ENCODE peak calls at places on chromosome 4, in nine cellular contexts. D is erythroblast, V is transverse colon, S is uterus, W is endothelial cell of umbilical vein, K is A549, P is Peyer's patch, A is heart left ventricle, H is spleen. T is an unnamed sample.
A peak's percentile ranks its signal among the peaks of the same experiment; 100 is the strongest.

GRCh38 chr4:48665555-48666186 is 114.4 kb downstream of the FRYL start:
- DNase-seq in D (no peak), V (no peak), S (no peak), W (no peak), K (no peak), P (no peak), A (no peak), H (no peak), T (no peak)

GRCh38 chr4:47213971-47214370 is 182.6 kb downstream of the GABRB1 start:
- DNase-seq in D (no peak), V (no peak), S (no peak), W (no peak), K (no peak), P (no peak), A (no peak), H (no peak), T (no peak)

GRCh38 chr4:2817701-2818350 is 24.9 kb downstream of the SH3BP2 start:
- DNase-seq in D (no peak), V (peak; percentile 66), S (no peak), W (peak; percentile 22), K (no peak), P (no peak), A (no peak), H (peak; percentile 85), T (peak; percentile 76)

GRCh38 chr4:29309050-29309449 is 1411.1 kb upstream of the PCDH7 start:
- DNase-seq in D (no peak), V (no peak), S (no peak), W (peak; percentile 70), K (no peak), P (no peak), A (no peak), H (no peak), T (no peak)

GRCh38 chr4:112747035-112747434 is 110.1 kb downstream of the LARP7 start:
- DNase-seq in D (no peak), V (no peak), S (no peak), W (no peak), K (no peak), P (no peak), A (no peak), H (no peak), T (no peak)

GRCh38 chr4:37885496-37885895 is 5.4 kb upstream of the TBC1D1 start:
- DNase-seq in D (peak; percentile 3), V (peak; percentile 42), S (peak; percentile 77), W (no peak), K (no peak), P (no peak), A (peak; percentile 52), H (no peak), T (no peak)

GRCh38 chr4:68271851-68272756 is 26.6 kb upstream of the TMPRSS11B start:
- DNase-seq in D (peak; percentile 34), V (no peak), S (no peak), W (peak; percentile 73), K (peak; percentile 51), P (no peak), A (no peak), H (no peak), T (no peak)

GRCh38 chr4:24912252-24913098 is at the start of gene CCDC149:
- DNase-seq in D (no peak), V (peak; percentile 78), S (peak; percentile 68), W (peak; percentile 43), K (peak; percentile 72), P (no peak), A (peak; percentile 77), H (peak; percentile 80), T (peak; percentile 95)

GRCh38 chr4:185179488-185179887 is 24.3 kb downstream of the CFAP97 start:
- DNase-seq in D (no peak), V (no peak), S (no peak), W (no peak), K (no peak), P (no peak), A (no peak), H (no peak), T (no peak)

GRCh38 chr4:119587796-119588195 is 40.8 kb downstream of the PDE5A start:
- DNase-seq in D (no peak), V (no peak), S (no peak), W (no peak), K (no peak), P (no peak), A (no peak), H (no peak), T (no peak)

GRCh38 chr4:138114434-138114833 is 127.7 kb downstream of the SLC7A11 start:
- DNase-seq in D (no peak), V (no peak), S (no peak), W (peak; percentile 36), K (no peak), P (no peak), A (no peak), H (no peak), T (no peak)

GRCh38 chr4:77022581-77023133 is 53.1 kb downstream of the CCNI start:
- DNase-seq in D (no peak), V (no peak), S (no peak), W (peak; percentile 76), K (no peak), P (no peak), A (no peak), H (no peak), T (no peak)

GRCh38 chr4:166657261-166657660 is 577.0 kb downstream of the SPOCK3 start:
- DNase-seq in D (no peak), V (no peak), S (no peak), W (no peak), K (no peak), P (no peak), A (no peak), H (no peak), T (no peak)

GRCh38 chr4:55854132-55854531 is 684 bp downstream of the EXOC1 start:
- DNase-seq in D (peak; percentile 38), V (no peak), S (no peak), W (peak; percentile 23), K (no peak), P (no peak), A (no peak), H (no peak), T (no peak)

GRCh38 chr4:155952546-155952945 is 1.1 kb downstream of the CTSO start:
- DNase-seq in D (no peak), V (no peak), S (no peak), W (peak; percentile 51), K (no peak), P (no peak), A (no peak), H (no peak), T (no peak)

GRCh38 chr4:155954118-155954503 is 445 bp upstream of the CTSO start:
- DNase-seq in D (no peak), V (peak; percentile 12), S (no peak), W (no peak), K (no peak), P (no peak), A (no peak), H (peak; percentile 72), T (peak; percentile 14)

GRCh38 chr4:155950461-155950860 is 3.2 kb downstream of the CTSO start:
- DNase-seq in D (no peak), V (no peak), S (no peak), W (no peak), K (no peak), P (no peak), A (no peak), H (no peak), T (no peak)

GRCh38 chr4:155954939-155955338 is 1.3 kb upstream of the CTSO start:
- DNase-seq in D (no peak), V (no peak), S (no peak), W (no peak), K (no peak), P (no peak), A (no peak), H (no peak), T (no peak)

GRCh38 chr4:155953151-155954117 is at the start of gene CTSO:
- DNase-seq in D (peak; percentile 66), V (peak; percentile 75), S (peak; percentile 79), W (peak; percentile 88), K (peak; percentile 67), P (peak; percentile 69), A (peak; percentile 86), H (peak; percentile 94), T (peak; percentile 70)
- TF ChIP-seq POLR2A in D (peak; percentile 55), V (peak; percentile 57), S (peak; percentile 2), W (peak; percentile 83), K (peak; percentile 40), P (no peak), A (no peak), H (no peak), T (peak; percentile 71)

GRCh38 chr4:91840359-91840758 is 463.4 kb upstream of the GRID2 start:
- DNase-seq in D (no peak), V (no peak), S (no peak), W (no peak), K (no peak), P (no peak), A (no peak), H (no peak), T (no peak)
- TF ChIP-seq POLR2A in D (no peak), V (no peak), S (no peak), W (no peak), K (no peak), P (no peak), A (no peak), H (no peak), T (no peak)

DNA sequence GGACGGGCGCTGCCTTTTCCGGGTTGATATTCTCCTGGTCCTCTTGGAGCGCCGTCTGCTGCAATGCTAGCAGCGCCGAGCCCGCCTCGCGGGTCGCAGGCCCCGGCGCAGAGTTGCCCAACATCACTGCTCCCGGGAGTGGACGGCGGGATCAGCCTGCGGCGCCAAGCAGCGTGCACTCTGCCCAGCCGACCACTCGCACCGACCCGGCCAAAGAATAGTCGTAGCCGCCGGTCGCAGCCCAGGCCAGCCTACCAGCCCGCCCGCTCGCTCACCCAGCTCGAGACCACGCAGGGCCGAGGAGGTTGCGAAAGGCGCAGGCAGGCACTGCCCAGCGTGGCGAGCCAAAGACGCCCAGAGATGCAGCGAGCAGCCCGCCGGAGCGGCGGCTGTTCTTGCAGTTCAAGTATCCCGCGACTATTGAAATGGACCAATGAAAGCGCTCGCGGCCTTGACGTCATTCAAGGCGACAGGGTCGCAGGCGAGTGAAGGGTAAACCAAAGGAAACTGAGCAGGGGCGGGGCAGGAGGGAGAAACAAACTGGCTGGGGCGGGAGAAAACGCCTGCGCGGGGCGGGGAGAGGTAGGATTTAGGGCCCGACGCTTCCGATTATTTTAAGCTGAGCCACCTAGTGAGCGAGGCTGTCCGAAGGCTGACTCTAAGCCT is at the start of gene CCNA2:
- DNase-seq in D (peak; percentile 99), V (peak; percentile 97), S (peak; percentile 98), W (peak; percentile 95), K (peak; percentile 96), P (peak; percentile 96), A (peak; percentile 97), H (peak; percentile 97), T (peak; percentile 97)
- TF ChIP-seq POLR2A in D (peak; percentile 94), V (peak; percentile 53), S (peak; percentile 21), W (peak; percentile 73), K (no peak), P (peak; percentile 18), A (no peak), H (no peak), T (peak; percentile 78)

DNA sequence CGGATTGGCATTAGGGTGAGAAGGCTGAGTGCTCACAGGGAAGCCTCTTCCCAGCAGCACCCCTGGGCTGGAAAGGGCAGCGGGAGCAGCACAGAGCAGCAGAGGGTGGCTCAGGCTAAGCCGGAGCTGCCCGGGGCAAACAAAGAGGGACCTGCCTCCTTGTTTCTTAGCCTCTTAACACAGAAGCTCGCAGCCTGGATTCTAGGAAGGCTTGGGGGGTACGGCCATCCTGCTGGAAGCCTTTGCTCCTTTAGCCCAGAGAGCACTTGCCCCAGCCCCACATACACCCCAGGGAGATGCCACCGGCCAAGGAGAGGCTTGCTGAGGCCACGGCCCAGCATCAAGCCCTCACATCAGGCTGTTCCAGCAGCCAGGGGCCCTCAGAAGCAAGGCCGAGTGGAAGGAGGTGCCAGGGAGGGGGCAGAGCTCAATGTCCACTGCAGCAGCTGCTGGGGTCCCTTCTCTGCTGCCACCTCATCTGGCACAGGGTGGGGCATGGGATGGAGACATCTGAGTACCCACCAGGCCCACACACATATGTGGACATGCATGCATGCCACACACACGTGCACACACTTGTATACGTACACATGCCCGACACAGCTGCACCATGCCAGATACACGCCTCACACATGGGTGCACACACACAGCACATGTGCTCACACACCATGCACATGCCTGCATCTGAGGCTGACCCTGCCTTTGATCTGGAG is 20.3 kb upstream of the SPON2 start:
- DNase-seq in D (no peak), V (peak; percentile 23), S (peak; percentile 39), W (no peak), K (peak; percentile 20), P (peak; percentile 13), A (peak; percentile 54), H (peak; percentile 69), T (no peak)
- TF ChIP-seq POLR2A in D (no peak), V (no peak), S (no peak), W (no peak), K (no peak), P (no peak), A (no peak), H (no peak), T (no peak)

T was measured in body of pancreas.